ENCODE peak calls at places on chromosomes 5 and 9, in six cellular contexts. One of them, this sample, is unnamed.

GRCh38 chr5:150627731-150628545 is 12.5 kb upstream of the SYNPO start:
- DNase-seq in A549: no peak
- DNase-seq in sigmoid colon: no peak
- DNase-seq in IMR-90: peak
- DNase-seq in GM12891: no peak
- DNase-seq in endothelial cell of umbilical vein: no peak
- DNase-seq in this sample: no peak

GRCh38 chr5:143434261-143435206 is 31.0 kb upstream of the NR3C1 start:
- DNase-seq in A549: no peak
- DNase-seq in sigmoid colon: no peak
- DNase-seq in IMR-90: no peak
- DNase-seq in GM12891: no peak
- DNase-seq in endothelial cell of umbilical vein: no peak
- DNase-seq in this sample: no peak

GRCh38 chr5:68007446-68007845 is 208.1 kb upstream of the PIK3R1 start:
- DNase-seq in A549: no peak
- DNase-seq in sigmoid colon: peak
- DNase-seq in IMR-90: peak
- DNase-seq in GM12891: no peak
- DNase-seq in endothelial cell of umbilical vein: no peak
- DNase-seq in this sample: peak

GRCh38 chr9:91395106-91395552 is 28.5 kb downstream of the NFIL3 start:
- DNase-seq in A549: peak
- DNase-seq in sigmoid colon: no peak
- DNase-seq in IMR-90: peak
- DNase-seq in GM12891: no peak
- DNase-seq in endothelial cell of umbilical vein: no peak
- DNase-seq in this sample: no peak

GRCh38 chr5:123089971-123090640 is 1.1 kb downstream of the PRDM6 start:
- DNase-seq in A549: no peak
- DNase-seq in sigmoid colon: peak
- DNase-seq in IMR-90: peak
- DNase-seq in GM12891: no peak
- DNase-seq in endothelial cell of umbilical vein: peak
- DNase-seq in this sample: no peak

GRCh38 chr9:113844466-113844865 is 31.6 kb upstream of the ZNF618 start:
- DNase-seq in A549: no peak
- DNase-seq in sigmoid colon: no peak
- DNase-seq in IMR-90: no peak
- DNase-seq in GM12891: no peak
- DNase-seq in endothelial cell of umbilical vein: no peak
- DNase-seq in this sample: no peak

GRCh38 chr9:123049589-123050222 is 16.2 kb downstream of the GPR21 start:
- DNase-seq in A549: no peak
- DNase-seq in sigmoid colon: peak
- DNase-seq in IMR-90: peak
- DNase-seq in GM12891: no peak
- DNase-seq in endothelial cell of umbilical vein: peak
- DNase-seq in this sample: peak

GRCh38 chr5:180396931-180397330 is 43.8 kb upstream of the GFPT2 start:
- DNase-seq in A549: no peak
- DNase-seq in sigmoid colon: no peak
- DNase-seq in IMR-90: no peak
- DNase-seq in GM12891: no peak
- DNase-seq in endothelial cell of umbilical vein: no peak
- DNase-seq in this sample: no peak

GRCh38 chr9:34549407-34549732 is 26.6 kb upstream of the ENHO start:
- DNase-seq in A549: no peak
- DNase-seq in sigmoid colon: peak
- DNase-seq in IMR-90: no peak
- DNase-seq in GM12891: no peak
- DNase-seq in endothelial cell of umbilical vein: no peak
- DNase-seq in this sample: no peak

GRCh38 chr5:132457371-132458225 is 33.0 kb downstream of the IRF1 start:
- DNase-seq in A549: no peak
- DNase-seq in sigmoid colon: peak
- DNase-seq in IMR-90: peak
- DNase-seq in GM12891: no peak
- DNase-seq in endothelial cell of umbilical vein: no peak
- DNase-seq in this sample: peak

GRCh38 chr9:109537288-109537687 is 39.2 kb upstream of the PTPN3 start:
- DNase-seq in A549: no peak
- DNase-seq in sigmoid colon: no peak
- DNase-seq in IMR-90: no peak
- DNase-seq in GM12891: no peak
- DNase-seq in endothelial cell of umbilical vein: no peak
- DNase-seq in this sample: no peak

GRCh38 chr5:1444361-1445189 is 665 bp downstream of the SLC6A3 start:
- DNase-seq in A549: no peak
- DNase-seq in sigmoid colon: no peak
- DNase-seq in IMR-90: no peak
- DNase-seq in GM12891: no peak
- DNase-seq in endothelial cell of umbilical vein: no peak
- DNase-seq in this sample: no peak

GRCh38 chr5:157108961-157109360 is at the start of gene HAVCR2:
- DNase-seq in A549: no peak
- DNase-seq in sigmoid colon: no peak
- DNase-seq in IMR-90: no peak
- DNase-seq in GM12891: peak
- DNase-seq in endothelial cell of umbilical vein: no peak
- DNase-seq in this sample: peak

GRCh38 chr5:161002571-161003074 is 150.6 kb upstream of the ATP10B start:
- DNase-seq in A549: no peak
- DNase-seq in sigmoid colon: no peak
- DNase-seq in IMR-90: no peak
- DNase-seq in GM12891: no peak
- DNase-seq in endothelial cell of umbilical vein: no peak
- DNase-seq in this sample: no peak

GRCh38 chr9:87872079-87872624 is 10.5 kb upstream of the SPATA31E1 start:
- DNase-seq in A549: no peak
- DNase-seq in sigmoid colon: peak
- DNase-seq in IMR-90: peak
- DNase-seq in GM12891: no peak
- DNase-seq in endothelial cell of umbilical vein: no peak
- DNase-seq in this sample: peak

GRCh38 chr9:3447813-3448212 is 78.0 kb downstream of the RFX3 start:
- DNase-seq in A549: no peak
- DNase-seq in sigmoid colon: no peak
- DNase-seq in IMR-90: no peak
- DNase-seq in GM12891: no peak
- DNase-seq in endothelial cell of umbilical vein: no peak
- DNase-seq in this sample: no peak

GRCh38 chr5:39080597-39081204 is 6.5 kb upstream of the RICTOR start:
- DNase-seq in A549: peak
- DNase-seq in sigmoid colon: peak
- DNase-seq in IMR-90: peak
- DNase-seq in GM12891: no peak
- DNase-seq in endothelial cell of umbilical vein: peak
- DNase-seq in this sample: peak

GRCh38 chr5:9599391-9599790 is 30.8 kb downstream of the TAS2R1 start:
- DNase-seq in A549: no peak
- DNase-seq in sigmoid colon: no peak
- DNase-seq in IMR-90: no peak
- DNase-seq in GM12891: no peak
- DNase-seq in endothelial cell of umbilical vein: no peak
- DNase-seq in this sample: no peak

GRCh38 chr9:109401169-109401989 is 80.5 kb upstream of the EPB41L4B start:
- DNase-seq in A549: peak
- DNase-seq in sigmoid colon: no peak
- DNase-seq in IMR-90: peak
- DNase-seq in GM12891: no peak
- DNase-seq in endothelial cell of umbilical vein: peak
- DNase-seq in this sample: peak

GRCh38 chr5:146409081-146409671 is 38.0 kb upstream of the TCERG1 start:
- DNase-seq in A549: no peak
- DNase-seq in sigmoid colon: no peak
- DNase-seq in IMR-90: peak
- DNase-seq in GM12891: no peak
- DNase-seq in endothelial cell of umbilical vein: no peak
- DNase-seq in this sample: no peak

GRCh38 chr5:12570688-12571087 is 666.4 kb upstream of the CTNND2 start:
- DNase-seq in A549: no peak
- DNase-seq in sigmoid colon: no peak
- DNase-seq in IMR-90: no peak
- DNase-seq in GM12891: no peak
- DNase-seq in endothelial cell of umbilical vein: no peak
- DNase-seq in this sample: no peak

GRCh38 chr5:142014911-142015584 is 2.2 kb upstream of the GNPDA1 start:
- DNase-seq in A549: peak
- DNase-seq in sigmoid colon: no peak
- DNase-seq in IMR-90: peak
- DNase-seq in GM12891: no peak
- DNase-seq in endothelial cell of umbilical vein: peak
- DNase-seq in this sample: peak

GRCh38 chr5:98470747-98471146 is 302.7 kb upstream of the RGMB start:
- DNase-seq in A549: no peak
- DNase-seq in sigmoid colon: no peak
- DNase-seq in IMR-90: no peak
- DNase-seq in GM12891: no peak
- DNase-seq in endothelial cell of umbilical vein: no peak
- DNase-seq in this sample: no peak

GRCh38 chr5:128038641-128039040 is 44.9 kb upstream of the SLC12A2 start:
- DNase-seq in A549: peak
- DNase-seq in sigmoid colon: no peak
- DNase-seq in IMR-90: peak
- DNase-seq in GM12891: no peak
- DNase-seq in endothelial cell of umbilical vein: peak
- DNase-seq in this sample: no peak

GRCh38 chr9:27865031-27865438 is 291.8 kb upstream of the C9orf72 start:
- DNase-seq in A549: no peak
- DNase-seq in sigmoid colon: no peak
- DNase-seq in IMR-90: no peak
- DNase-seq in GM12891: no peak
- DNase-seq in endothelial cell of umbilical vein: no peak
- DNase-seq in this sample: no peak

GRCh38 chr9:108967916-108968315 is 33.7 kb downstream of the ABITRAM start:
- DNase-seq in A549: no peak
- DNase-seq in sigmoid colon: no peak
- DNase-seq in IMR-90: no peak
- DNase-seq in GM12891: no peak
- DNase-seq in endothelial cell of umbilical vein: no peak
- DNase-seq in this sample: no peak

GRCh38 chr9:34654317-34655083 is 2.5 kb downstream of the IL11RA start:
- DNase-seq in A549: no peak
- DNase-seq in sigmoid colon: peak
- DNase-seq in IMR-90: peak
- DNase-seq in GM12891: no peak
- DNase-seq in endothelial cell of umbilical vein: peak
- DNase-seq in this sample: peak

GRCh38 chr5:16549491-16550233 is 67.1 kb downstream of the RETREG1 start:
- DNase-seq in A549: no peak
- DNase-seq in sigmoid colon: no peak
- DNase-seq in IMR-90: no peak
- DNase-seq in GM12891: no peak
- DNase-seq in endothelial cell of umbilical vein: no peak
- DNase-seq in this sample: no peak
- TF ChIP-seq POLR2A in A549: no peak
- TF ChIP-seq POLR2A in sigmoid colon: no peak
- TF ChIP-seq POLR2A in IMR-90: no peak
- TF ChIP-seq POLR2A in GM12891: no peak
- TF ChIP-seq POLR2A in endothelial cell of umbilical vein: no peak
- TF ChIP-seq POLR2A in this sample: no peak

GRCh38 chr5:140346348-140347221 is at the start of gene HBEGF:
- DNase-seq in A549: peak
- DNase-seq in sigmoid colon: peak
- DNase-seq in IMR-90: peak
- DNase-seq in GM12891: peak
- DNase-seq in endothelial cell of umbilical vein: peak
- DNase-seq in this sample: peak
- TF ChIP-seq POLR2A in A549: peak
- TF ChIP-seq POLR2A in sigmoid colon: peak
- TF ChIP-seq POLR2A in IMR-90: peak
- TF ChIP-seq POLR2A in GM12891: no peak
- TF ChIP-seq POLR2A in endothelial cell of umbilical vein: peak
- TF ChIP-seq POLR2A in this sample: peak

DNA sequence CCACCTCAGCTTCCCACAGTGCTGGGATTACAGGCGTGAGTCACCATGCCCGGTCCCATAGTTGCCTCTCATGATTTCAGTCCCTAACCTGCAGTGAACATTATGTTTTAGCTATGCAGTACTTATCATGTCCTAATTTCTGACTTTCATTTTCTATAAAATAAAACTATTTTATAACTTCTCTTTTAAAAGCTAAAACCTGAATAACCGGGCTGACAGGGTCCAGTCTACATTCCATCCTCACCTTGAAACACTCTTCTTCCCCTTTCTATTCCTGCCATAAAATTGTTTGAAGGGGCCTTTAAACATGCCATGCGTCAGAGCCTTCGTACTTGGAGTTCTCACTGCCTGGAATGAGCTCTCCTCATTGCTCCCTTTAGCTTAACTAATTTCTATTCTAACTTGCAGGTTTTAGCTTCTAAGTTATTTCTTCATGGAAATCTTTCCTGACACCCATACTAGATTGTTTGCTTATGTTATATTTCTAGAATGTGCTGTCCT is 143.0 kb upstream of the PRLR start:
- DNase-seq in A549: no peak
- DNase-seq in sigmoid colon: no peak
- DNase-seq in IMR-90: no peak
- DNase-seq in GM12891: no peak
- DNase-seq in endothelial cell of umbilical vein: no peak
- DNase-seq in this sample: no peak
- TF ChIP-seq POLR2A in A549: no peak
- TF ChIP-seq POLR2A in sigmoid colon: no peak
- TF ChIP-seq POLR2A in IMR-90: no peak
- TF ChIP-seq POLR2A in GM12891: no peak
- TF ChIP-seq POLR2A in endothelial cell of umbilical vein: no peak
- TF ChIP-seq POLR2A in this sample: no peak

DNA sequence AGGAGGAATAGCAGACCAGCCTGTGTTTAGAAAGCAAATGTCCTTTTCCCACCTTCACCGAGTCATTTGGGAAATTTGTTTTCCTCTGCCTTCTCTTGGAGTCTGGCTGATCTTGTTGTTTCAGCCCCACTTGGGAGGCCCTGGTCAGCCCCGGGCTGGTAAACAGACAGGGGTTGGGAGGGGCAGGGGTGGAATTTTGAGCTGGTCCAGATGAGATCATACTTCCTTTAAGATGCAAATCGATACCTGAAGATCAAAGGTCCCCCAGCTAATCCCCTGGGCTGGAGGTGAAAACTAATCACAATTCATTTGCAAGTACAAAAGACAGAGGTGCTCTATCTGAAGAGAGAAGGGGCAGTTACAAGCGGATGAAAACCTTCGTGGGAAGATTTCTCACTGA is 118.4 kb downstream of the PAPPA start:
- DNase-seq in A549: no peak
- DNase-seq in sigmoid colon: no peak
- DNase-seq in IMR-90: no peak
- DNase-seq in GM12891: no peak
- DNase-seq in endothelial cell of umbilical vein: no peak
- DNase-seq in this sample: no peak
- TF ChIP-seq POLR2A in A549: no peak
- TF ChIP-seq POLR2A in sigmoid colon: no peak
- TF ChIP-seq POLR2A in IMR-90: no peak
- TF ChIP-seq POLR2A in GM12891: no peak
- TF ChIP-seq POLR2A in endothelial cell of umbilical vein: no peak
- TF ChIP-seq POLR2A in this sample: no peak